ENCODE peak calls at places on chromosomes 12 and 14, in six cellular contexts. P, W, C, G, F and D are unnamed samples.

GRCh38 chr12:79848321-79848720 is 86.6 kb downstream of the PPP1R12A start:
- DNase-seq in G (no peak), W (no peak), P (no peak), F (no peak), C (no peak), D (no peak)

GRCh38 chr12:112714166-112714565 is 77.4 kb upstream of the RPH3A start:
- DNase-seq in P (no peak), G (no peak), F (no peak), W (peak), C (no peak), D (peak)

GRCh38 chr14:99415496-99416281 is 65.0 kb downstream of the SETD3 start:
- DNase-seq in F (no peak), G (peak), C (peak), W (peak), P (peak), D (peak)

GRCh38 chr12:40312982-40313576 is 88.3 kb downstream of the LRRK2 start:
- DNase-seq in G (no peak), P (no peak), F (no peak), C (no peak), W (peak), D (peak)

GRCh38 chr12:88578274-88578673 is 2.0 kb downstream of the KITLG start:
- DNase-seq in P (no peak), C (no peak), F (no peak), G (no peak), W (peak), D (peak)

GRCh38 chr12:53722450-53723041 is 4.7 kb downstream of the CALCOCO1 start:
- DNase-seq in G (no peak), C (no peak), P (no peak), W (no peak), F (no peak), D (no peak)

GRCh38 chr12:777550-778047 is 25.2 kb downstream of the WNK1 start:
- DNase-seq in F (no peak), P (no peak), W (peak), G (no peak), C (no peak), D (no peak)

GRCh38 chr14:54343276-54344121 is 53.3 kb upstream of the CDKN3 start:
- DNase-seq in F (no peak), G (no peak), C (no peak), W (no peak), P (peak), D (peak)

GRCh38 chr12:5921966-5922365 is 23.1 kb downstream of the ANO2 start:
- DNase-seq in W (no peak), F (no peak), G (no peak), P (no peak), C (no peak), D (no peak)

GRCh38 chr14:99481745-99482099 is 513 bp downstream of the CCNK start:
- DNase-seq in C (no peak), W (no peak), P (no peak), G (peak), F (no peak), D (peak)

GRCh38 chr12:109302358-109302757 is 6.7 kb downstream of the FOXN4 start:
- DNase-seq in G (no peak), C (no peak), P (no peak), F (no peak), W (peak), D (no peak)

GRCh38 chr12:125125271-125125670 is 60.0 kb downstream of the AACS start:
- DNase-seq in C (no peak), F (no peak), G (no peak), W (peak), P (no peak), D (no peak)

GRCh38 chr14:98725676-98726075 is 546.3 kb downstream of the BCL11B start:
- DNase-seq in F (no peak), W (no peak), P (no peak), C (no peak), G (no peak), D (no peak)

GRCh38 chr12:3777206-3777809 is 24.4 kb upstream of the CRACR2A start:
- DNase-seq in C (no peak), F (no peak), G (peak), P (peak), W (peak), D (peak)

GRCh38 chr14:55803506-55804197 is 223.6 kb downstream of the KTN1 start:
- DNase-seq in P (no peak), C (no peak), G (no peak), F (no peak), W (peak), D (no peak)

GRCh38 chr14:22262881-22263280 is 326.1 kb downstream of the DAD1 start:
- DNase-seq in W (no peak), G (no peak), P (no peak), C (no peak), F (no peak), D (no peak)

GRCh38 chr12:75011120-75011519 is 198.5 kb downstream of the KCNC2 start:
- DNase-seq in C (no peak), G (no peak), W (peak), P (peak), F (no peak), D (peak)

GRCh38 chr14:33210304-33210703 is 271.6 kb downstream of the NPAS3 start:
- DNase-seq in W (peak), G (no peak), F (no peak), C (no peak), P (no peak), D (peak)

GRCh38 chr14:71243697-71244096 is 336.4 kb downstream of the PCNX1 start:
- DNase-seq in F (no peak), C (no peak), P (no peak), W (no peak), G (no peak), D (no peak)

GRCh38 chr12:112217647-112218046 is 92.3 kb downstream of the TRAFD1 start:
- DNase-seq in W (no peak), P (no peak), C (no peak), G (no peak), F (no peak), D (no peak)

GRCh38 chr12:2099595-2099994 is 46.8 kb downstream of the CACNA1C start:
- DNase-seq in F (no peak), G (no peak), P (no peak), C (no peak), W (no peak), D (no peak)

GRCh38 chr14:27040552-27040951 is 442.7 kb upstream of the NOVA1 start:
- DNase-seq in P (no peak), G (no peak), W (peak), F (no peak), C (no peak), D (peak)

GRCh38 chr14:31419179-31420012 is 954 bp downstream of the HEATR5A start:
- DNase-seq in P (no peak), C (no peak), W (no peak), G (no peak), F (no peak), D (no peak)